ENCODE peak calls at places on chromosomes 1 and 21, in five cellular contexts. One of them, this sample, is unnamed.

GRCh38 chr21:38956791-38957571 is 151.3 kb downstream of the ETS2 start:
- DNase-seq in T-helper 2 cell: no peak
- DNase-seq in aorta: no peak
- DNase-seq in HEK293T: no peak
- DNase-seq in astrocyte of the cerebellum: no peak
- DNase-seq in this sample: no peak

GRCh38 chr1:89538361-89538760 is 13.7 kb downstream of the LRRC8B start:
- DNase-seq in astrocyte of the cerebellum: no peak
- DNase-seq in HEK293T: no peak
- DNase-seq in aorta: no peak
- DNase-seq in T-helper 2 cell: no peak
- DNase-seq in this sample: no peak

GRCh38 chr1:243441601-243442000 is 185.8 kb downstream of the SDCCAG8 start:
- DNase-seq in HEK293T: no peak
- DNase-seq in astrocyte of the cerebellum: no peak
- DNase-seq in T-helper 2 cell: no peak
- DNase-seq in aorta: no peak
- DNase-seq in this sample: no peak

GRCh38 chr1:92756537-92756936 is 28.4 kb downstream of the EVI5 start:
- DNase-seq in aorta: no peak
- DNase-seq in astrocyte of the cerebellum: no peak
- DNase-seq in T-helper 2 cell: no peak
- DNase-seq in HEK293T: no peak
- DNase-seq in this sample: no peak

GRCh38 chr1:5297878-5298239 is 643.5 kb downstream of the AJAP1 start:
- DNase-seq in aorta: no peak
- DNase-seq in T-helper 2 cell: no peak
- DNase-seq in HEK293T: no peak
- DNase-seq in astrocyte of the cerebellum: no peak
- DNase-seq in this sample: no peak

GRCh38 chr1:16181887-16182719 is 26.2 kb upstream of the EPHA2 start:
- DNase-seq in astrocyte of the cerebellum: peak
- DNase-seq in aorta: peak
- DNase-seq in HEK293T: no peak
- DNase-seq in T-helper 2 cell: no peak
- DNase-seq in this sample: no peak

GRCh38 chr1:7650801-7651200 is 120.3 kb upstream of the VAMP3 start:
- DNase-seq in T-helper 2 cell: no peak
- DNase-seq in aorta: no peak
- DNase-seq in astrocyte of the cerebellum: no peak
- DNase-seq in HEK293T: no peak
- DNase-seq in this sample: no peak

GRCh38 chr1:87042127-87042811 is 127.8 kb downstream of the HS2ST1 start:
- DNase-seq in HEK293T: no peak
- DNase-seq in aorta: no peak
- DNase-seq in T-helper 2 cell: no peak
- DNase-seq in astrocyte of the cerebellum: no peak
- DNase-seq in this sample: no peak

GRCh38 chr1:247294282-247294681 is 37.4 kb downstream of the ZNF496 start:
- DNase-seq in aorta: no peak
- DNase-seq in astrocyte of the cerebellum: peak
- DNase-seq in HEK293T: no peak
- DNase-seq in T-helper 2 cell: no peak
- DNase-seq in this sample: no peak

GRCh38 chr1:24981632-24982007 is 51.5 kb upstream of the RUNX3 start:
- DNase-seq in T-helper 2 cell: no peak
- DNase-seq in astrocyte of the cerebellum: no peak
- DNase-seq in HEK293T: no peak
- DNase-seq in aorta: no peak
- DNase-seq in this sample: no peak

GRCh38 chr1:78716186-78716585 is 66.6 kb downstream of the IFI44 start:
- DNase-seq in T-helper 2 cell: no peak
- DNase-seq in astrocyte of the cerebellum: peak
- DNase-seq in aorta: no peak
- DNase-seq in HEK293T: no peak
- DNase-seq in this sample: no peak

GRCh38 chr1:202230939-202231645 is 37.5 kb downstream of the LGR6 start:
- DNase-seq in aorta: no peak
- DNase-seq in T-helper 2 cell: no peak
- DNase-seq in astrocyte of the cerebellum: no peak
- DNase-seq in HEK293T: no peak
- DNase-seq in this sample: no peak

GRCh38 chr1:39919545-39919944 is 17.8 kb upstream of the MYCL start:
- DNase-seq in T-helper 2 cell: no peak
- DNase-seq in aorta: no peak
- DNase-seq in astrocyte of the cerebellum: peak
- DNase-seq in HEK293T: peak
- DNase-seq in this sample: no peak

GRCh38 chr1:47438321-47439150 is 692 bp downstream of the FOXD2 start:
- DNase-seq in T-helper 2 cell: no peak
- DNase-seq in astrocyte of the cerebellum: no peak
- DNase-seq in aorta: peak
- DNase-seq in HEK293T: no peak
- DNase-seq in this sample: no peak

GRCh38 chr1:226009650-226010044 is 10.5 kb upstream of the SDE2 start:
- DNase-seq in T-helper 2 cell: no peak
- DNase-seq in HEK293T: no peak
- DNase-seq in astrocyte of the cerebellum: no peak
- DNase-seq in aorta: no peak
- DNase-seq in this sample: no peak